ENCODE peak calls at places on chromosomes 7 and 10, in ten cellular contexts. T is stomach, I is AG10803, V is neuronal stem cell, A is Caco-2, C is A549, K is choroid plexus epithelial cell, M is GM12878, G is fibroblast of villous mesenchyme, N is astrocyte of the spinal cord. O is an unnamed sample.

GRCh38 chr7:72211175-72211574 is 201.0 kb downstream of the CALN1 start:
- DNase-seq in T (no peak), I (no peak), V (no peak), A (no peak), C (no peak), K (no peak), M (no peak), G (no peak), N (no peak), O (no peak)

GRCh38 chr7:131327049-131327625 is 539 bp upstream of the MKLN1 start:
- DNase-seq in T (no peak), I (peak), V (no peak), A (no peak), C (peak), K (peak), M (no peak), G (peak), N (peak), O (peak)

GRCh38 chr10:54667136-54667535 is 133.9 kb downstream of the PCDH15 start:
- DNase-seq in T (no peak), I (no peak), V (no peak), A (no peak), C (no peak), K (no peak), M (no peak), G (no peak), N (no peak), O (no peak)

GRCh38 chr10:44752451-44753441 is 158.4 kb upstream of the TMEM72 start:
- DNase-seq in T (no peak), I (peak), V (no peak), A (no peak), C (peak), K (peak), M (no peak), G (peak), N (peak), O (peak)

GRCh38 chr7:137695942-137696341 is 150.8 kb downstream of the DGKI start:
- DNase-seq in T (no peak), I (no peak), V (no peak), A (peak), C (no peak), K (peak), M (no peak), G (no peak), N (no peak), O (no peak)

GRCh38 chr7:141785711-141786552 is 4.1 kb upstream of the TAS2R5 start:
- DNase-seq in T (no peak), I (peak), V (peak), A (peak), C (peak), K (peak), M (peak), G (peak), N (peak), O (peak)

GRCh38 chr10:97718659-97719142 is 5.2 kb downstream of the MARVELD1 start:
- DNase-seq in T (peak), I (peak), V (no peak), A (peak), C (peak), K (no peak), M (no peak), G (peak), N (no peak), O (no peak)

GRCh38 chr7:36710186-36710813 is 14.0 kb downstream of the AOAH start:
- DNase-seq in T (no peak), I (no peak), V (no peak), A (no peak), C (no peak), K (no peak), M (no peak), G (no peak), N (no peak), O (no peak)

GRCh38 chr10:63467833-63468232 is 2.1 kb upstream of the JMJD1C start:
- DNase-seq in T (no peak), I (peak), V (no peak), A (no peak), C (no peak), K (no peak), M (no peak), G (no peak), N (peak), O (peak)

GRCh38 chr10:31262672-31263071 is 56.3 kb upstream of the ZEB1 start:
- DNase-seq in T (no peak), I (peak), V (no peak), A (no peak), C (no peak), K (peak), M (no peak), G (peak), N (peak), O (peak)

GRCh38 chr7:47371733-47372368 is 210.1 kb downstream of the TNS3 start:
- DNase-seq in T (peak), I (no peak), V (no peak), A (no peak), C (peak), K (peak), M (no peak), G (peak), N (peak), O (peak)

GRCh38 chr10:69569144-69569934 is 3.9 kb downstream of the NEUROG3 start:
- DNase-seq in T (no peak), I (no peak), V (no peak), A (no peak), C (no peak), K (no peak), M (no peak), G (no peak), N (no peak), O (no peak)

GRCh38 chr7:116087984-116088383 is 57.4 kb upstream of the TFEC start:
- DNase-seq in T (no peak), I (no peak), V (no peak), A (no peak), C (no peak), K (no peak), M (no peak), G (no peak), N (no peak), O (no peak)

GRCh38 chr7:43439631-43440401 is 143.1 kb upstream of the STK17A start:
- DNase-seq in T (peak), I (peak), V (peak), A (peak), C (peak), K (peak), M (peak), G (peak), N (peak), O (no peak)

DNA sequence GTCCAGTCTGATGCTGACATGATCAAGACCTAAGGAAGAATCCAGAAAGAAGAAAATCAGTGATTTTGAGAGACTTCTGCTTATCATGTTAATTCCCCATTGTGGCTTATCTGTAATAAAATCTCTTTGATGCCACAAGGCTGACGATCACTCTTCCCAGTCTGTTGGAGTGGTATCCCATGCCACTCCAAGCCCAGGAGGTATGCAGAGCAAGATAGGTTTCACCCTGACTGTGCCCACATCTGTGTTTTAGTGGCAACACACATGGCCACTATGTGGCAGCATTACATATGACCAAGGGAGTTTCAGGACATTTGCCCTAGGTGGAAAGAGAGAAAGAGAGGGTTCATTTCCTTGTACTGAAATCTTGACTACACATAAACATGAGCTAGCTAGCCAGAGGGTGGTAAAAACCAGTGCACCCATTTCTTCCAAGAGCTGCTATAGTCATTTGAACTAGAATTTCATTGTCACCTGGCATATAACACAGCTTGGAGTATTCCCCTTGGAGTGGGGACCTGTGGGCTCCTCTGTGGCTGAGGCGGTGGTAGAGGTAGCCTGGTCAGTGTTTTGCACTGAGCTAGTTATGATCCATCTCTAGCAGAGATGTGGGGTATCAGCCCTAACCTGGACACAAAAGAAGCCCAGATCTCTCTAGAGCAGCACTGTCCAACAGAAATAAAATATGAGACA is 20.8 kb downstream of the LAMB4 start:
- DNase-seq in T (no peak), I (no peak), V (no peak), A (no peak), C (peak), K (peak), M (no peak), G (no peak), N (no peak), O (no peak)
- H3K4me3 ChIP-seq in T (no peak), I (no peak), V (no peak), A (no peak), C (no peak), K (no peak), M (no peak), G (no peak), N (no peak), O (no peak)

DNA sequence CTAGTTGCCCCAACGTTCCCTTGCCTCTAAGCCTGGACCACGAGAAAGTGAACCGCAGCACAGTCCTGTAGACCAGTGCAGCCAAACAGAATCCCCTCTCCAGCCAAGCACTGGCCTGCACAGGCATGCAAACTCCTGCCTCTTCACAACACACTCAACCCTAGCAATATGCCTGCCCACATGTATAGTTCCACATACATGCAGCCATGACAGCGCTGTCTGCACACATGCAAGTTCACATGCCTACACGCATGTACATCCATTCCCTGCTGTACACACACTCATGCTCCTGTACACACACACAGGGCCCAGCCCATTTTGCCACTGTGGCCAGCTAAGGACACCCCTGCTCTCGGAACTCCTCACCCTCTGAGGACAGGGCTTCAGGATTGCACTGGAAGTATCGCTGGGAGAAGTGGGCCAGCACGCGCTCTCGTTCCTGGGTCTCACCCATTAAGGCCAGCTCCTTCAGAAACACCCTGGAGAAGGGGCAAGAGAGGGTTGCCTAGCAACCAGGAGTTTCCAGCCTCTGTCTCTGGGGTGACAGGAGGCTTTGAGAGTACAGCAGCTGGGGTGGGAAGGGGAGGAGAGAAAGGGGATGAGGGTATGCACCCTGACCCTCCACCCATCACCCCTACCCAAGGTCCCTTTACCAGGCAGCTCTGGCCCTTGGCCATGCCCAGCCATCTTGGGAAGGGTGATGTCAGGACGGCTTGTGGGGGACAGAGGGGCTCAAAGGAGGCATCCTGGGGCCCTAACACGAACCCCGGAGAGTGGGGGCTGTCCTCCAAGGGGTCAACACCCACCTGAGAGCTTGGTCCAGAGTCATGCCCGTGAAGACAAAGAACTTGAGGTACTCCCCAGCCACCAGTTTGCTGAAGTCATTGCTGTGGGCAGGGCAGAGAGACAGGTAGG is 7.0 kb downstream of the PSD start:
- DNase-seq in T (no peak), I (no peak), V (no peak), A (no peak), C (no peak), K (no peak), M (no peak), G (no peak), N (no peak), O (no peak)
- H3K4me3 ChIP-seq in T (no peak), I (no peak), V (no peak), A (no peak), C (no peak), K (no peak), M (no peak), G (no peak), N (no peak), O (no peak)

DNA sequence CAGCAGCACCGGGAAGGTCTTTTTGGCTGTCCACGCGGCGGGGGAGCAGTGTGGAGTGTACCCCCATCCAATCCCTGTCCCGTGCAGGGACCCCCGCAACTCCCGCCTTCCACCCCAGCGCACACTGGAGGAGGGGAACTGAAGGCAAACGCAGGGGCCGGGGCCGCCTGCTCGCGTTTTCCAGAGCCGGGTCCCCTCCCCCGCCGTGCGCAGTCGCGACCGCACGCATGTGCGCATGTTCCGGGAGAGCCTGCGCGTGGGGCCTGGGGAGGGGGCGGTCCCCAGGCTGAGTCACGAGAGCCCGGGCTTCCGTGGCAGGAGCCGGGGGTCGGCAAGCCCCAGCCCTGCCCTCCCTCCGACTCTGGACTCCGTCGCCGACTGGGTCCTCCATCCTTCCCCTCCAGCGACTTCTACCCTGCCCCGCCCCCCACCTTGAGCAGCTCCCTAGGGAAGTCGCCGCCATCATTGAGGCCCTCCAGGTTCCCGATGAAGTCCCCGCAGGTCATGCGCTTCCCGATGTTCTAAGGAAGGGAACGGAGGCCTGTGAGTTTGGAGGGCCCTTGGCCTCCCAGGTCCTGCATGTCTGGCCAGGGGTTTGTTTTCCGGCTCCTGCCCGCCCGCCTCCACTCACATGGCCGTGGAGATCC is 8.0 kb downstream of the PSD start:
- DNase-seq in T (no peak), I (no peak), V (no peak), A (no peak), C (no peak), K (peak), M (no peak), G (peak), N (no peak), O (no peak)
- H3K4me3 ChIP-seq in T (peak), I (peak), V (no peak), A (no peak), C (peak), K (peak), M (no peak), G (peak), N (peak), O (peak)

GRCh38 chr10:11148131-11148530 is 130.5 kb downstream of the CELF2 start:
- DNase-seq in T (no peak), I (no peak), V (no peak), A (no peak), C (no peak), K (no peak), M (no peak), G (no peak), N (no peak), O (no peak)
- H3K4me3 ChIP-seq in T (no peak), I (no peak), V (no peak), A (no peak), C (no peak), K (no peak), M (no peak), G (no peak), N (no peak), O (no peak)

GRCh38 chr7:1669486-1669951 is 558 bp upstream of the ELFN1 start:
- DNase-seq in T (no peak), I (no peak), V (peak), A (peak), C (peak), K (no peak), M (no peak), G (no peak), N (no peak), O (no peak)
- H3K4me3 ChIP-seq in T (peak), I (peak), V (peak), A (peak), C (peak), K (no peak), M (no peak), G (no peak), N (no peak), O (peak)

GRCh38 chr10:79073784-79074432 is 5.1 kb downstream of the ZMIZ1 start:
- DNase-seq in T (peak), I (peak), V (no peak), A (no peak), C (no peak), K (peak), M (no peak), G (peak), N (peak), O (no peak)
- H3K4me3 ChIP-seq in T (peak), I (no peak), V (no peak), A (no peak), C (no peak), K (no peak), M (no peak), G (no peak), N (no peak), O (no peak)

GRCh38 chr7:17230099-17230807 is 68.2 kb upstream of the AHR start:
- DNase-seq in T (no peak), I (no peak), V (no peak), A (no peak), C (no peak), K (no peak), M (no peak), G (no peak), N (no peak), O (no peak)
- H3K4me3 ChIP-seq in T (no peak), I (no peak), V (no peak), A (no peak), C (no peak), K (no peak), M (no peak), G (no peak), N (no peak), O (no peak)